ENCODE peak calls at places on chromosomes 2 and 18, in five cellular contexts. A, F, T, G and W are unnamed samples.

GRCh38 chr2:30886101-30886500 is 78.9 kb upstream of the CAPN13 start:
- DNase-seq in A (no peak), F (no peak), T (no peak), G (no peak), W (no peak)

GRCh38 chr2:38658613-38659012 is 7.3 kb upstream of the GALM start:
- DNase-seq in A (no peak), F (no peak), T (no peak), G (no peak), W (no peak)

GRCh38 chr2:195622966-195623365 is 34.1 kb upstream of the SLC39A10 start:
- DNase-seq in A (no peak), F (no peak), T (peak; percentile 30), G (no peak), W (no peak)

GRCh38 chr2:137202310-137202709 is 437.0 kb downstream of the THSD7B start:
- DNase-seq in A (no peak), F (no peak), T (no peak), G (no peak), W (no peak)

GRCh38 chr18:75638597-75639467 is 211.3 kb upstream of the SMIM21 start:
- DNase-seq in A (peak; percentile 53), F (no peak), T (no peak), G (no peak), W (no peak)

GRCh38 chr2:191650896-191651773 is 26.8 kb upstream of the NABP1 start:
- DNase-seq in A (no peak), F (peak; percentile 73), T (no peak), G (no peak), W (no peak)

GRCh38 chr2:70380621-70381020 is 78.8 kb upstream of the FAM136A start:
- DNase-seq in A (no peak), F (no peak), T (no peak), G (no peak), W (no peak)

GRCh38 chr2:233029321-233029720 is 3.2 kb upstream of the NEU2 start:
- DNase-seq in A (no peak), F (no peak), T (no peak), G (no peak), W (no peak)

GRCh38 chr2:60512641-60513040 is 40.8 kb downstream of the BCL11A start:
- DNase-seq in A (no peak), F (no peak), T (no peak), G (no peak), W (no peak)

GRCh38 chr2:83665894-83666293 is 793.2 kb downstream of the SUCLG1 start:
- DNase-seq in A (no peak), F (no peak), T (peak; percentile 18), G (no peak), W (no peak)

GRCh38 chr18:3037423-3037915 is 24.5 kb upstream of the LPIN2 start:
- DNase-seq in A (no peak), F (peak; percentile 77), T (peak; percentile 98), G (peak; percentile 73), W (peak; percentile 24)

GRCh38 chr2:198134287-198134955 is 330.0 kb downstream of the PLCL1 start:
- DNase-seq in A (no peak), F (no peak), T (no peak), G (no peak), W (no peak)

GRCh38 chr2:164826293-164827243 is 15.1 kb downstream of the COBLL1 start:
- DNase-seq in A (no peak), F (no peak), T (peak; percentile 81), G (no peak), W (no peak)

GRCh38 chr18:55421612-55422381 is 166.2 kb downstream of the TCF4 start:
- DNase-seq in A (no peak), F (no peak), T (no peak), G (no peak), W (no peak)

GRCh38 chr2:120344214-120344990 is 1.5 kb upstream of the INHBB start:
- DNase-seq in A (peak; percentile 67), F (no peak), T (no peak), G (no peak), W (no peak)

GRCh38 chr18:12811191-12811950 is 72.7 kb downstream of the PTPN2 start:
- DNase-seq in A (no peak), F (no peak), T (no peak), G (no peak), W (peak; percentile 28)

GRCh38 chr2:16281451-16282330 is 341.3 kb downstream of the MYCN start:
- DNase-seq in A (peak; percentile 57), F (no peak), T (peak; percentile 41), G (peak; percentile 42), W (peak; percentile 10)

GRCh38 chr2:201933792-201934229 is 99.8 kb upstream of the FZD7 start:
- DNase-seq in A (no peak), F (no peak), T (no peak), G (no peak), W (no peak)

GRCh38 chr2:54336977-54337255 is 80.9 kb upstream of the TSPYL6 start:
- DNase-seq in A (no peak), F (no peak), T (no peak), G (no peak), W (no peak)

GRCh38 chr18:23442958-23443357 is 10.1 kb upstream of the RIOK3 start:
- DNase-seq in A (no peak), F (no peak), T (no peak), G (no peak), W (no peak)

GRCh38 chr18:419542-420175 is 80.8 kb downstream of the COLEC12 start:
- DNase-seq in A (no peak), F (no peak), T (no peak), G (no peak), W (no peak)

GRCh38 chr2:72919414-72920316 is 2.3 kb downstream of the EMX1 start:
- DNase-seq in A (peak; percentile 75), F (no peak), T (no peak), G (no peak), W (no peak)

GRCh38 chr18:35998967-35999366 is 26.5 kb downstream of the RMP24 start:
- DNase-seq in A (no peak), F (no peak), T (no peak), G (peak; percentile 24), W (no peak)

GRCh38 chr2:237025090-237025865 is 60.4 kb upstream of the COPS8 start:
- DNase-seq in A (no peak), F (no peak), T (peak; percentile 80), G (no peak), W (peak; percentile 37)

GRCh38 chr2:9774266-9774665 is 69.0 kb upstream of the TAF1B start:
- DNase-seq in A (no peak), F (no peak), T (no peak), G (no peak), W (no peak)

GRCh38 chr2:159009940-159010339 is 41.5 kb downstream of the TANC1 start:
- DNase-seq in A (no peak), F (no peak), T (no peak), G (no peak), W (no peak)

GRCh38 chr18:21163647-21164625 is 52.3 kb upstream of the ROCK1 start:
- DNase-seq in A (no peak), F (no peak), T (no peak), G (no peak), W (no peak)

GRCh38 chr2:43109261-43109743 is 117.1 kb downstream of the ZFP36L2 start:
- DNase-seq in A (no peak), F (no peak), T (no peak), G (no peak), W (no peak)

GRCh38 chr2:120737802-120738516 is 2.3 kb downstream of the GLI2 start:
- DNase-seq in A (peak; percentile 67), F (no peak), T (no peak), G (no peak), W (no peak)

GRCh38 chr2:151334082-151334815 is 23.1 kb upstream of the TNFAIP6 start:
- DNase-seq in A (no peak), F (no peak), T (peak; percentile 56), G (no peak), W (no peak)

DNA sequence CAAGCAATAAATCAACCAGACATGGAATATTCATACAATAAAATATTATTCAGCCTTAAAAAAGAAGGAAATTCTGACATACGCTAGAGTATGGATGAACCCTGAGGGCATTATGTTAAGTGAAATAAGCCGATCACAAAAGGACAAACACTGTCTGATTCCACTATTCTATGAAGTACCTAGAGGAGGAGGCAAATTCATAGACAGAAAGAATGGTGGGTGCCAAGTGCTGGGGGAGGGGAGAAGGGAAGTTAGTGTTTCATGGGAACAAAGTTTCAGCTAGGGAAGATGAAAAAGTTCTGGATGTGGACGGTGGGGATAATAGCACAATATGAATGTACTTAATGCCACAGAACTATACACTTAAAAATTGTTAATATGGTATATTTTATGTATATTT is 19.8 kb downstream of the SMAD7 start:
- DNase-seq in A (no peak), F (no peak), T (no peak), G (no peak), W (no peak)
- H3K27ac ChIP-seq in A (no peak overlapping the region), F (peak overlapping the region; percentile 96), T (peak overlapping the region; percentile 89), G (no peak overlapping the region), W (no peak overlapping the region)

DNA sequence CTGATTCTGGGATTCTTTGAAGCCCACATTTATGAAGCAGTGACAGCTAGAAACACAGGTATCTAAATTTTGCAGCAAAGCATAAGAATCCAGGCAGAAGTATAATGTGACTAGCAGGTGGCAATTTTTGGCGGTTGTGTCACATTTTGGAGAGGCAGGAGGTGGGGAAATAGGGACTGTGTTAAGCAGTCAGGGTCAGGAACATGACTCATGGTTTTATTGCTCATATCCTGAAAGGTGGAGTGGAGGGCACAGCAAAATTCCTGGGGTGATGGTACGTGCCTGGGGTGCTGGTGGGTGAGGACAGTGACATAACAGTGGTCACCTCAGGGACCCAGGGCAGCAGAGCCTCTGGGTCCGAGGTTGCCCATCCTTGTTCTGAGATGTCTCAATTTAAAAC is 63.5 kb upstream of the TTN start:
- DNase-seq in A (no peak), F (no peak), T (no peak), G (no peak), W (no peak)
- TF ChIP-seq POLR2AphosphoS5 in A (no peak), F (no peak), T (no peak), G (no peak), W (no peak)

GRCh38 chr2:2796207-2796606 is 465.1 kb upstream of the MYT1L start:
- DNase-seq in A (no peak), F (no peak), T (no peak), G (no peak), W (no peak)
- TF ChIP-seq CEBPB in A (no peak), F (no peak), T (no peak), G (no peak), W (no peak)

DNA sequence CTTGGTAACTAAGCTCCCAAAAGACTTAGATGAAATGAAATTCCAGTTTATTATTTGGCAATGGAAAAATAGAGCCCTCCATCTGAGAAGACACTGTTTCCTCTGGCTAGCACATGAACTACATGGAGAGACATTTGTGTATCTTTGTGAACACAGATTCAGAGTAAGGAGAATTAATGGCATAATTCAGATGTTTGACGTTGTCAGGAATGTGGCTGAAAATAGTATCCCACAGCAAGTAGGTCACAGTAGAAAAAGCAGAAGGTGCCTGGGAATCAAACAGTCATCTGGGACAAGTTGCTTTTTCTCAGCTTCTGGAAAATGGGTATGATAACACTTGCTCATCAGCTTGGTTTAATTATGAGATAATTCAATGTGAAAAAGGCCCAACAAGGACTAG is 288.6 kb downstream of the PTPRM start:
- DNase-seq in A (no peak), F (no peak), T (no peak), G (no peak), W (no peak)
- H3K27ac ChIP-seq in A (no peak overlapping the region), F (no peak overlapping the region), T (no peak overlapping the region), G (no peak overlapping the region), W (no peak overlapping the region)